ENCODE peak calls at places on chromosomes 11 and 22, in five cellular contexts. B is iris pigment epithelial cell; X is stimulated activated CD4-positive, alpha-beta T cell treated with anti-CD3 and anti-CD28 coated beads, Interleukin-2, amount 100 ng/mL, for 48 hours; O is thoracic aorta; I is amniotic stem cell. C is an unnamed sample.

GRCh38 chr11:130022799-130023198 is 20.2 kb upstream of the PRDM10 start:
- DNase-seq in B (peak), X (no peak), O (no peak), I (no peak), C (no peak)

GRCh38 chr11:44223261-44223660 is 86.7 kb downstream of the ALX4 start:
- DNase-seq in B (no peak), X (no peak), O (no peak), I (peak), C (no peak)

GRCh38 chr11:88164806-88165205 is 10.4 kb downstream of the RAB38 start:
- DNase-seq in B (no peak), X (no peak), O (no peak), I (no peak), C (no peak)

GRCh38 chr11:63599211-63600122 is 14.8 kb downstream of the PLAAT3 start:
- DNase-seq in B (peak), X (no peak), O (no peak), I (no peak), C (no peak)

GRCh38 chr22:42697542-42698013 is 23.1 kb downstream of the A4GALT start:
- DNase-seq in B (peak), X (no peak), O (peak), I (no peak), C (peak)

GRCh38 chr11:68673991-68674390 is 10.4 kb upstream of the GAL start:
- DNase-seq in B (no peak), X (no peak), O (no peak), I (no peak), C (no peak)

GRCh38 chr11:74871037-74871436 is 77.9 kb downstream of the XRRA1 start:
- DNase-seq in B (no peak), X (no peak), O (no peak), I (no peak), C (no peak)

GRCh38 chr22:39179401-39179827 is 26.9 kb upstream of the CBX7 start:
- DNase-seq in B (no peak), X (no peak), O (no peak), I (no peak), C (no peak)

GRCh38 chr11:22976146-22976545 is 115.9 kb upstream of the CCDC179 start:
- DNase-seq in B (peak), X (peak), O (no peak), I (no peak), C (no peak)

C was measured in heart left ventricle.